ENCODE peak calls at places on chromosomes 6 and 20, in eight cellular contexts. F is stimulated activated CD8-positive, alpha-beta memory T cell treated with anti-CD3 and anti-CD28 coated beads, Interleukin-4, amount 100 ng/mL, for 24 hours; V is LoVo; U is HTR-8/SVneo; C is activated CD4-positive, alpha-beta T cell treated with anti-CD3 and anti-CD28 coated beads, Interleukin-2, amount 50 U/mL, for 4 hours; B is HT1080; X is CD4-positive, alpha-beta memory T cell; Q is SHP77 treated with DMSO at 0.1 percent for 48 hours. O is an unnamed sample.

GRCh38 chr6:37579444-37580067 is 79.9 kb upstream of the CCDC167 start:
- DNase-seq in F (no peak), V (no peak), U (no peak), C (no peak), B (no peak), X (no peak), Q (no peak), O (no peak)

GRCh38 chr6:92906385-92906784 is 513.0 kb downstream of the EPHA7 start:
- DNase-seq in F (no peak), V (no peak), U (no peak), C (no peak), B (no peak), X (no peak), Q (no peak), O (no peak)

GRCh38 chr20:34060970-34061369 is 51.1 kb downstream of the EIF2S2 start:
- DNase-seq in F (no peak), V (no peak), U (no peak), C (no peak), B (no peak), X (no peak), Q (no peak), O (no peak)

GRCh38 chr6:113347420-113347819 is 509.7 kb upstream of the MARCKS start:
- DNase-seq in F (no peak), V (no peak), U (no peak), C (no peak), B (peak; percentile 66), X (no peak), Q (no peak), O (no peak)

GRCh38 chr6:139381216-139381615 is 6.8 kb upstream of the CITED2 start:
- DNase-seq in F (no peak), V (no peak), U (no peak), C (no peak), B (no peak), X (no peak), Q (no peak), O (no peak)

GRCh38 chr6:157982297-157982579 is 575 bp downstream of the SYNJ2 start:
- DNase-seq in F (no peak), V (peak; percentile 27), U (no peak), C (no peak), B (peak; percentile 16), X (peak; percentile 37), Q (no peak), O (no peak)

GRCh38 chr6:63572733-63573139 is 456 bp downstream of the LOC128125822 start:
- DNase-seq in F (no peak), V (no peak), U (no peak), C (no peak), B (no peak), X (no peak), Q (no peak), O (no peak)

GRCh38 chr20:59772931-59773913 is 160.2 kb downstream of the SYCP2 start:
- DNase-seq in F (no peak), V (peak; percentile 2), U (no peak), C (no peak), B (no peak), X (no peak), Q (no peak), O (no peak)

GRCh38 chr20:59680148-59680650 is 75.9 kb downstream of the PHACTR3 start:
- DNase-seq in F (no peak), V (no peak), U (no peak), C (no peak), B (no peak), X (no peak), Q (no peak), O (no peak)

GRCh38 chr6:104459543-104459942 is 400.2 kb downstream of the HACE1 start:
- DNase-seq in F (no peak), V (no peak), U (no peak), C (no peak), B (no peak), X (no peak), Q (no peak), O (no peak)

GRCh38 chr6:107435798-107436197 is 23.6 kb downstream of the PDSS2 start:
- DNase-seq in F (no peak), V (no peak), U (no peak), C (no peak), B (no peak), X (no peak), Q (no peak), O (no peak)

GRCh38 chr6:138382498-138383265 is 5.0 kb downstream of the SMIM28 start:
- DNase-seq in F (no peak), V (no peak), U (no peak), C (no peak), B (peak; percentile 13), X (no peak), Q (no peak), O (no peak)

GRCh38 chr20:15925376-15925775 is 647.9 kb downstream of the KIF16B start:
- DNase-seq in F (no peak), V (no peak), U (no peak), C (no peak), B (no peak), X (no peak), Q (no peak), O (no peak)

GRCh38 chr20:18288748-18289705 is 700 bp downstream of the ZNF133 start:
- DNase-seq in F (no peak), V (no peak), U (peak; percentile 18), C (peak; percentile 1), B (peak; percentile 18), X (no peak), Q (no peak), O (no peak)

GRCh38 chr20:13220857-13221297 is at the start of gene ISM1:
- DNase-seq in F (peak; percentile 14), V (peak; percentile 18), U (no peak), C (peak; percentile 49), B (peak; percentile 36), X (peak; percentile 46), Q (no peak), O (no peak)

GRCh38 chr20:50191566-50192363 is 1.1 kb downstream of the CEBPB start:
- DNase-seq in F (peak; percentile 42), V (no peak), U (no peak), C (peak; percentile 39), B (no peak), X (peak; percentile 73), Q (peak; percentile 67), O (no peak)

GRCh38 chr6:37705239-37706051 is 7.8 kb upstream of the MDGA1 start:
- DNase-seq in F (peak; percentile 64), V (no peak), U (no peak), C (peak; percentile 77), B (no peak), X (peak; percentile 76), Q (no peak), O (no peak)

GRCh38 chr6:111087871-111088667 is 766 bp downstream of the SLC16A10 start:
- DNase-seq in F (peak; percentile 42), V (peak; percentile 27), U (peak; percentile 29), C (peak; percentile 52), B (no peak), X (peak; percentile 58), Q (no peak), O (no peak)

GRCh38 chr6:46160102-46160501 is 10.7 kb downstream of the ENPP5 start:
- DNase-seq in F (no peak), V (no peak), U (no peak), C (no peak), B (no peak), X (no peak), Q (no peak), O (no peak)

GRCh38 chr6:52546192-52546591 is 30.7 kb downstream of the TRAM2 start:
- DNase-seq in F (no peak), V (no peak), U (no peak), C (no peak), B (no peak), X (no peak), Q (no peak), O (no peak)

GRCh38 chr6:36120539-36120938 is 9.8 kb upstream of the MAPK13 start:
- DNase-seq in F (peak; percentile 50), V (no peak), U (no peak), C (peak; percentile 68), B (no peak), X (peak; percentile 75), Q (no peak), O (no peak)

GRCh38 chr6:41964201-41964887 is 22.7 kb upstream of the CCND3 start:
- DNase-seq in F (no peak), V (no peak), U (no peak), C (no peak), B (no peak), X (peak; percentile 3), Q (no peak), O (no peak)

GRCh38 chr6:104613416-104614001 is 246.2 kb downstream of the HACE1 start:
- DNase-seq in F (no peak), V (no peak), U (peak; percentile 5), C (no peak), B (no peak), X (no peak), Q (no peak), O (no peak)

GRCh38 chr6:125753218-125753936 is 3.9 kb downstream of the HEY2 start:
- DNase-seq in F (no peak), V (no peak), U (no peak), C (no peak), B (peak; percentile 26), X (peak; percentile 39), Q (no peak), O (no peak)

GRCh38 chr6:169328112-169328801 is 74.6 kb upstream of the THBS2 start:
- DNase-seq in F (no peak), V (no peak), U (peak; percentile 42), C (no peak), B (peak; percentile 69), X (no peak), Q (no peak), O (no peak)

GRCh38 chr6:12593720-12594540 is 122.6 kb upstream of the PHACTR1 start:
- DNase-seq in F (no peak), V (no peak), U (no peak), C (no peak), B (no peak), X (no peak), Q (no peak), O (no peak)

GRCh38 chr6:144737998-144738397 is 452.9 kb downstream of the UTRN start:
- DNase-seq in F (no peak), V (no peak), U (no peak), C (no peak), B (no peak), X (no peak), Q (no peak), O (no peak)